ENCODE peak calls at places on chromosomes 3 and 15, in seven cellular contexts. I, B, O, M, Z, H and P are unnamed samples.

GRCh38 chr3:86830566-86830965 is 160.4 kb downstream of the VGLL3 start:
- DNase-seq in I (no peak), B (peak), O (no peak), M (no peak), Z (peak), H (no peak), P (no peak)

GRCh38 chr3:8500208-8500961 is 1.2 kb upstream of the LMCD1 start:
- DNase-seq in I (peak), B (peak), O (no peak), M (no peak), Z (peak), H (peak), P (no peak)

GRCh38 chr3:196513697-196514349 is 1.3 kb downstream of the SMCO1 start:
- DNase-seq in I (no peak), B (peak), O (no peak), M (no peak), Z (peak), H (no peak), P (no peak)

GRCh38 chr15:20356444-20357138 is 185.0 kb downstream of the GOLGA6L6 start:
- DNase-seq in I (no peak), B (no peak), O (peak), M (no peak), Z (peak), H (no peak), P (peak)

GRCh38 chr3:49747792-49748480 is 24.2 kb upstream of the GMPPB start:
- DNase-seq in I (no peak), B (peak), O (no peak), M (no peak), Z (peak), H (no peak), P (no peak)

GRCh38 chr15:41881925-41882688 is 11.7 kb downstream of the SPTBN5 start:
- DNase-seq in I (no peak), B (peak), O (no peak), M (no peak), Z (no peak), H (no peak), P (peak)

GRCh38 chr3:179000144-179000543 is 71.5 kb downstream of the ZMAT3 start:
- DNase-seq in I (no peak), B (peak), O (no peak), M (no peak), Z (peak), H (no peak), P (no peak)

GRCh38 chr3:196996454-196997265 is 28.0 kb upstream of the PIGZ start:
- DNase-seq in I (no peak), B (no peak), O (no peak), M (peak), Z (no peak), H (peak), P (no peak)

GRCh38 chr15:66780172-66780972 is 78.3 kb downstream of the SMAD6 start:
- DNase-seq in I (no peak), B (peak), O (no peak), M (no peak), Z (peak), H (no peak), P (peak)

GRCh38 chr15:88644741-88645140 is 5.9 kb downstream of the ISG20 start:
- DNase-seq in I (no peak), B (no peak), O (no peak), M (no peak), Z (no peak), H (no peak), P (no peak)

GRCh38 chr15:91603681-91604080 is 249.8 kb upstream of the SLCO3A1 start:
- DNase-seq in I (no peak), B (peak), O (no peak), M (no peak), Z (peak), H (no peak), P (no peak)

GRCh38 chr15:38389924-38390542 is 63.9 kb upstream of the FAM98B start:
- DNase-seq in I (peak), B (peak), O (peak), M (peak), Z (peak), H (peak), P (peak)

GRCh38 chr3:142907996-142908395 is 19.1 kb upstream of the PCOLCE2 start:
- DNase-seq in I (no peak), B (no peak), O (no peak), M (no peak), Z (no peak), H (no peak), P (no peak)

GRCh38 chr3:184209146-184209923 is 20.1 kb upstream of the VWA5B2 start:
- DNase-seq in I (no peak), B (no peak), O (no peak), M (no peak), Z (no peak), H (no peak), P (no peak)